ENCODE peak calls at places on chromosome 5, in eight cellular contexts. One of them, this sample, is unnamed.

GRCh38 chr5:74296685-74297084 is 343.8 kb downstream of the ENC1 start:
- DNase-seq in HepG2: no peak
- DNase-seq in K562: no peak
- DNase-seq in A549: no peak
- DNase-seq in GM23338: no peak
- DNase-seq in Panc1: no peak
- DNase-seq in HCT116: no peak
- DNase-seq in SK-N-SH: peak
- DNase-seq in this sample: no peak

GRCh38 chr5:63570752-63571151 is 391.5 kb downstream of the HTR1A start:
- DNase-seq in HepG2: no peak
- DNase-seq in K562: no peak
- DNase-seq in A549: no peak
- DNase-seq in GM23338: peak
- DNase-seq in Panc1: no peak
- DNase-seq in HCT116: no peak
- DNase-seq in SK-N-SH: peak
- DNase-seq in this sample: no peak

GRCh38 chr5:32710335-32710858 is 724 bp upstream of the NPR3 start:
- DNase-seq in HepG2: no peak
- DNase-seq in K562: no peak
- DNase-seq in A549: peak
- DNase-seq in GM23338: peak
- DNase-seq in Panc1: no peak
- DNase-seq in HCT116: no peak
- DNase-seq in SK-N-SH: peak
- DNase-seq in this sample: no peak

GRCh38 chr5:78005021-78005785 is 229.1 kb upstream of the TBCA start:
- DNase-seq in HepG2: peak
- DNase-seq in K562: no peak
- DNase-seq in A549: no peak
- DNase-seq in GM23338: no peak
- DNase-seq in Panc1: no peak
- DNase-seq in HCT116: no peak
- DNase-seq in SK-N-SH: no peak
- DNase-seq in this sample: no peak

GRCh38 chr5:109170629-109171350 is 239.0 kb downstream of the PJA2 start:
- DNase-seq in HepG2: no peak
- DNase-seq in K562: no peak
- DNase-seq in A549: no peak
- DNase-seq in GM23338: no peak
- DNase-seq in Panc1: no peak
- DNase-seq in HCT116: no peak
- DNase-seq in SK-N-SH: no peak
- DNase-seq in this sample: no peak

GRCh38 chr5:156188026-156188425 is 138.9 kb upstream of the SGCD start:
- DNase-seq in HepG2: no peak
- DNase-seq in K562: no peak
- DNase-seq in A549: no peak
- DNase-seq in GM23338: no peak
- DNase-seq in Panc1: no peak
- DNase-seq in HCT116: no peak
- DNase-seq in SK-N-SH: no peak
- DNase-seq in this sample: no peak

GRCh38 chr5:152688561-152689274 is 283.6 kb upstream of the NMUR2 start:
- DNase-seq in HepG2: no peak
- DNase-seq in K562: no peak
- DNase-seq in A549: peak
- DNase-seq in GM23338: no peak
- DNase-seq in Panc1: no peak
- DNase-seq in HCT116: no peak
- DNase-seq in SK-N-SH: no peak
- DNase-seq in this sample: no peak

GRCh38 chr5:122478741-122479459 is 166.9 kb downstream of the SNCAIP start:
- DNase-seq in HepG2: peak
- DNase-seq in K562: no peak
- DNase-seq in A549: peak
- DNase-seq in GM23338: no peak
- DNase-seq in Panc1: no peak
- DNase-seq in HCT116: peak
- DNase-seq in SK-N-SH: no peak
- DNase-seq in this sample: no peak

GRCh38 chr5:14208071-14209021 is 65.2 kb downstream of the TRIO start:
- DNase-seq in HepG2: peak
- DNase-seq in K562: no peak
- DNase-seq in A549: no peak
- DNase-seq in GM23338: no peak
- DNase-seq in Panc1: peak
- DNase-seq in HCT116: no peak
- DNase-seq in SK-N-SH: no peak
- DNase-seq in this sample: peak

GRCh38 chr5:1141827-1142226 is 30.0 kb upstream of the SLC12A7 start:
- DNase-seq in HepG2: no peak
- DNase-seq in K562: no peak
- DNase-seq in A549: no peak
- DNase-seq in GM23338: no peak
- DNase-seq in Panc1: no peak
- DNase-seq in HCT116: no peak
- DNase-seq in SK-N-SH: no peak
- DNase-seq in this sample: no peak

GRCh38 chr5:120361941-120362340 is 102.2 kb upstream of the PRR16 start:
- DNase-seq in HepG2: no peak
- DNase-seq in K562: no peak
- DNase-seq in A549: no peak
- DNase-seq in GM23338: no peak
- DNase-seq in Panc1: no peak
- DNase-seq in HCT116: no peak
- DNase-seq in SK-N-SH: no peak
- DNase-seq in this sample: no peak

GRCh38 chr5:161302557-161302956 is 244.0 kb downstream of the GABRB2 start:
- DNase-seq in HepG2: no peak
- DNase-seq in K562: no peak
- DNase-seq in A549: no peak
- DNase-seq in GM23338: no peak
- DNase-seq in Panc1: no peak
- DNase-seq in HCT116: no peak
- DNase-seq in SK-N-SH: no peak
- DNase-seq in this sample: no peak

GRCh38 chr5:53027913-53028312 is 38.8 kb downstream of the ITGA2 start:
- DNase-seq in HepG2: no peak
- DNase-seq in K562: no peak
- DNase-seq in A549: no peak
- DNase-seq in GM23338: no peak
- DNase-seq in Panc1: no peak
- DNase-seq in HCT116: no peak
- DNase-seq in SK-N-SH: no peak
- DNase-seq in this sample: no peak

GRCh38 chr5:169300468-169301385 is at the start of gene SLIT3:
- DNase-seq in HepG2: no peak
- DNase-seq in K562: peak
- DNase-seq in A549: peak
- DNase-seq in GM23338: peak
- DNase-seq in Panc1: no peak
- DNase-seq in HCT116: no peak
- DNase-seq in SK-N-SH: peak
- DNase-seq in this sample: no peak

GRCh38 chr5:83991566-83992224 is 271.0 kb upstream of the HAPLN1 start:
- DNase-seq in HepG2: no peak
- DNase-seq in K562: no peak
- DNase-seq in A549: no peak
- DNase-seq in GM23338: no peak
- DNase-seq in Panc1: no peak
- DNase-seq in HCT116: no peak
- DNase-seq in SK-N-SH: no peak
- DNase-seq in this sample: no peak

GRCh38 chr5:139671096-139671841 is 23.1 kb downstream of the CXXC5 start:
- DNase-seq in HepG2: no peak
- DNase-seq in K562: no peak
- DNase-seq in A549: no peak
- DNase-seq in GM23338: no peak
- DNase-seq in Panc1: no peak
- DNase-seq in HCT116: no peak
- DNase-seq in SK-N-SH: no peak
- DNase-seq in this sample: peak

GRCh38 chr5:177163500-177163899 is 29.9 kb downstream of the NSD1 start:
- DNase-seq in HepG2: no peak
- DNase-seq in K562: no peak
- DNase-seq in A549: no peak
- DNase-seq in GM23338: no peak
- DNase-seq in Panc1: no peak
- DNase-seq in HCT116: no peak
- DNase-seq in SK-N-SH: no peak
- DNase-seq in this sample: no peak

GRCh38 chr5:52743970-52744369 is 43.7 kb upstream of the ITGA1 start:
- DNase-seq in HepG2: no peak
- DNase-seq in K562: no peak
- DNase-seq in A549: no peak
- DNase-seq in GM23338: peak
- DNase-seq in Panc1: no peak
- DNase-seq in HCT116: no peak
- DNase-seq in SK-N-SH: no peak
- DNase-seq in this sample: no peak

GRCh38 chr5:134281081-134281480 is 55.2 kb upstream of the PPP2CA start:
- DNase-seq in HepG2: no peak
- DNase-seq in K562: no peak
- DNase-seq in A549: no peak
- DNase-seq in GM23338: no peak
- DNase-seq in Panc1: no peak
- DNase-seq in HCT116: no peak
- DNase-seq in SK-N-SH: no peak
- DNase-seq in this sample: no peak

GRCh38 chr5:31776976-31777651 is 138.2 kb downstream of the PDZD2 start:
- DNase-seq in HepG2: no peak
- DNase-seq in K562: no peak
- DNase-seq in A549: no peak
- DNase-seq in GM23338: no peak
- DNase-seq in Panc1: no peak
- DNase-seq in HCT116: no peak
- DNase-seq in SK-N-SH: no peak
- DNase-seq in this sample: no peak

GRCh38 chr5:168171901-168172717 is 119.3 kb upstream of the WWC1 start:
- DNase-seq in HepG2: no peak
- DNase-seq in K562: no peak
- DNase-seq in A549: no peak
- DNase-seq in GM23338: no peak
- DNase-seq in Panc1: no peak
- DNase-seq in HCT116: no peak
- DNase-seq in SK-N-SH: no peak
- DNase-seq in this sample: no peak

GRCh38 chr5:96745844-96746531 is 61.8 kb downstream of the ERAP1 start:
- DNase-seq in HepG2: no peak
- DNase-seq in K562: no peak
- DNase-seq in A549: no peak
- DNase-seq in GM23338: no peak
- DNase-seq in Panc1: no peak
- DNase-seq in HCT116: no peak
- DNase-seq in SK-N-SH: no peak
- DNase-seq in this sample: no peak

GRCh38 chr5:14699159-14699558 is 34.6 kb downstream of the OTULIN start:
- DNase-seq in HepG2: no peak
- DNase-seq in K562: no peak
- DNase-seq in A549: no peak
- DNase-seq in GM23338: no peak
- DNase-seq in Panc1: no peak
- DNase-seq in HCT116: no peak
- DNase-seq in SK-N-SH: no peak
- DNase-seq in this sample: no peak

GRCh38 chr5:126778675-126779403 is 1.9 kb downstream of the LMNB1 start:
- DNase-seq in HepG2: no peak
- DNase-seq in K562: no peak
- DNase-seq in A549: no peak
- DNase-seq in GM23338: no peak
- DNase-seq in Panc1: no peak
- DNase-seq in HCT116: no peak
- DNase-seq in SK-N-SH: no peak
- DNase-seq in this sample: no peak
- H3K4me3 ChIP-seq in HepG2: peak
- H3K4me3 ChIP-seq in K562: peak
- H3K4me3 ChIP-seq in A549: peak
- H3K4me3 ChIP-seq in GM23338: peak
- H3K4me3 ChIP-seq in Panc1: peak
- H3K4me3 ChIP-seq in HCT116: peak
- H3K4me3 ChIP-seq in SK-N-SH: peak
- H3K4me3 ChIP-seq in this sample: peak

GRCh38 chr5:107557051-107557658 is 113.6 kb downstream of the EFNA5 start:
- DNase-seq in HepG2: no peak
- DNase-seq in K562: no peak
- DNase-seq in A549: peak
- DNase-seq in GM23338: peak
- DNase-seq in Panc1: no peak
- DNase-seq in HCT116: peak
- DNase-seq in SK-N-SH: no peak
- DNase-seq in this sample: no peak
- TF ChIP-seq REST in HepG2: no peak
- TF ChIP-seq REST in K562: no peak
- TF ChIP-seq REST in A549: no peak
- TF ChIP-seq REST in GM23338: no peak
- TF ChIP-seq REST in Panc1: no peak
- TF ChIP-seq REST in HCT116: no peak
- TF ChIP-seq REST in SK-N-SH: no peak
- TF ChIP-seq REST in this sample: no peak

GRCh38 chr5:143024227-143024920 is 254.2 kb downstream of the ARHGAP26 start:
- DNase-seq in HepG2: no peak
- DNase-seq in K562: no peak
- DNase-seq in A549: no peak
- DNase-seq in GM23338: no peak
- DNase-seq in Panc1: no peak
- DNase-seq in HCT116: no peak
- DNase-seq in SK-N-SH: no peak
- DNase-seq in this sample: no peak
- H3K4me3 ChIP-seq in HepG2: no peak
- H3K4me3 ChIP-seq in K562: no peak
- H3K4me3 ChIP-seq in A549: no peak
- H3K4me3 ChIP-seq in GM23338: no peak
- H3K4me3 ChIP-seq in Panc1: no peak
- H3K4me3 ChIP-seq in HCT116: no peak
- H3K4me3 ChIP-seq in SK-N-SH: no peak
- H3K4me3 ChIP-seq in this sample: no peak

GRCh38 chr5:59732806-59733205 is 160.7 kb downstream of the PDE4D start:
- DNase-seq in HepG2: no peak
- DNase-seq in K562: no peak
- DNase-seq in A549: no peak
- DNase-seq in GM23338: no peak
- DNase-seq in Panc1: no peak
- DNase-seq in HCT116: no peak
- DNase-seq in SK-N-SH: no peak
- DNase-seq in this sample: no peak

GRCh38 chr5:59732301-59732700 is 161.2 kb downstream of the PDE4D start:
- DNase-seq in HepG2: no peak
- DNase-seq in K562: no peak
- DNase-seq in A549: no peak
- DNase-seq in GM23338: peak
- DNase-seq in Panc1: no peak
- DNase-seq in HCT116: no peak
- DNase-seq in SK-N-SH: no peak
- DNase-seq in this sample: no peak

GRCh38 chr5:59729357-59729756 is 164.2 kb downstream of the PDE4D start:
- DNase-seq in HepG2: no peak
- DNase-seq in K562: no peak
- DNase-seq in A549: no peak
- DNase-seq in GM23338: no peak
- DNase-seq in Panc1: no peak
- DNase-seq in HCT116: no peak
- DNase-seq in SK-N-SH: no peak
- DNase-seq in this sample: no peak

GRCh38 chr5:59729820-59730219 is 163.7 kb downstream of the PDE4D start:
- DNase-seq in HepG2: no peak
- DNase-seq in K562: no peak
- DNase-seq in A549: no peak
- DNase-seq in GM23338: no peak
- DNase-seq in Panc1: no peak
- DNase-seq in HCT116: no peak
- DNase-seq in SK-N-SH: no peak
- DNase-seq in this sample: no peak

GRCh38 chr5:59731829-59732228 is 161.7 kb downstream of the PDE4D start:
- DNase-seq in HepG2: no peak
- DNase-seq in K562: no peak
- DNase-seq in A549: no peak
- DNase-seq in GM23338: no peak
- DNase-seq in Panc1: no peak
- DNase-seq in HCT116: no peak
- DNase-seq in SK-N-SH: no peak
- DNase-seq in this sample: no peak
- TF ChIP-seq REST in HepG2: no peak
- TF ChIP-seq REST in K562: no peak
- TF ChIP-seq REST in A549: no peak
- TF ChIP-seq REST in GM23338: no peak
- TF ChIP-seq REST in Panc1: no peak
- TF ChIP-seq REST in HCT116: no peak
- TF ChIP-seq REST in SK-N-SH: no peak
- TF ChIP-seq REST in this sample: no peak